ENCODE peak calls at places on chromosomes 2 and 18, in five cellular contexts. J is suprapubic skin, E is coronary artery, M is A549, B is psoas muscle. L is an unnamed sample.

GRCh38 chr18:42078711-42079110 is 123.7 kb downstream of the PIK3C3 start:
- DNase-seq in B (no peak), E (no peak), M (no peak), J (no peak), L (peak)

GRCh38 chr2:240639566-240639965 is 14.3 kb downstream of the GPR35 start:
- DNase-seq in J (peak), E (no peak), B (peak), M (no peak), L (no peak)

GRCh38 chr2:46909771-46910419 is 5.7 kb downstream of the MCFD2 start:
- DNase-seq in J (no peak), E (no peak), M (peak), B (peak), L (peak)

GRCh38 chr2:214311931-214312749 is 98.7 kb upstream of the VWC2L start:
- DNase-seq in J (no peak), B (no peak), M (no peak), E (no peak), L (no peak)

GRCh38 chr18:54390838-54391237 is 33.1 kb downstream of the C18orf54 start:
- DNase-seq in J (no peak), E (no peak), M (no peak), B (no peak), L (no peak)

GRCh38 chr18:5979971-5980457 is 84.7 kb upstream of the TMEM200C start:
- DNase-seq in J (no peak), B (no peak), M (no peak), E (no peak), L (no peak)

GRCh38 chr2:42252464-42252863 is 83.3 kb downstream of the EML4 start:
- DNase-seq in E (no peak), J (no peak), B (no peak), M (no peak), L (no peak)

GRCh38 chr2:1997409-1997808 is 253.1 kb upstream of the PXDN start:
- DNase-seq in J (no peak), E (peak), M (no peak), B (no peak), L (peak)

GRCh38 chr2:215083146-215083545 is 55.3 kb downstream of the ABCA12 start:
- DNase-seq in E (no peak), M (no peak), J (no peak), B (no peak), L (no peak)

GRCh38 chr2:46171996-46172546 is 125.1 kb upstream of the EPAS1 start:
- DNase-seq in B (no peak), M (peak), E (peak), J (no peak), L (no peak)

GRCh38 chr18:55927831-55928230 is 339.8 kb upstream of the TCF4 start:
- DNase-seq in B (no peak), E (no peak), M (no peak), J (no peak), L (peak)

GRCh38 chr18:23856466-23857175 is 157.9 kb upstream of the TTC39C start:
- DNase-seq in J (no peak), M (no peak), E (no peak), B (no peak), L (no peak)

GRCh38 chr2:189669913-189670312 is 4.6 kb upstream of the ANKAR start:
- DNase-seq in M (no peak), B (no peak), E (no peak), J (no peak), L (no peak)

GRCh38 chr2:189673661-189674373 is 653 bp upstream of the ANKAR start:
- DNase-seq in B (no peak), M (no peak), J (no peak), E (no peak), L (no peak)

GRCh38 chr2:189679224-189679623 is 4.8 kb downstream of the ANKAR start:
- DNase-seq in B (no peak), M (no peak), E (no peak), J (no peak), L (no peak)

GRCh38 chr2:189676471-189676870 is 2.0 kb downstream of the ANKAR start:
- DNase-seq in B (no peak), E (no peak), J (no peak), M (no peak), L (peak)

DNA sequence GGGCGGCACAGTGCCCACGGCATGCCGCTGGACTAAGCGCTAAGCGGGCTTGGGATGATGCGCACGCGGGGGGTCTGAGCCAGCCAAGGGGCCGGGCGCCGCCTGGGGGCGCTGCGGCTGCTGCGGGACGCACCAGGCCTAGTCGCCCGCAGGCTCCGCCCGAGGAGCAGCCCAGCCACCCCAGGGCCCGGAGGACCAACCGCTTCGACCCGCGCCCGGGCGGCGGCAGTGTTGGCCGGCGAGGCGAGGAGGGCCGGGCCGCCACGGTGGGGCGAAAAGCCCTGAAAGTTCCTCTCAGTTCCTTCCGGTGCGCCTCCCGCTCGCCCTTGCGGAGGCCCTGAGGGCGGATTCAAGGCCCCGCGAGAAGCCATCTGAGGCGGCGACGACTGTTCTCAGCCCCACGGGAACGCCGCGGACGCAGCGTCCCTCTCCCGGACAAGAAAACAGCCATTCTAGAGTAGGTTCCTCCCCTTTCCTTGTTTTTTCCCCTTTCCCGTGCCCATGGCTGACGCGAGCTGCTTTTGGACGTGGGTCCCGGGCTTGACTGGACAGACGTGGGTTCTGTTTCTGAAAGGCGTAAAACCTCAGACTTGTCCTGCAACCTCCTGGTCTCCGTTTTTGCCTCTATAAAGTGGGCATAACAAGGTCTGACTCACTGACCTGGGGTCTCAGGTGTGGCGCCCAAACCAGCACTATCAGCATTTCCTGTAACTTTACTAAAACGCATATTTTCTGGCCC is at the start of gene ANKAR:
- DNase-seq in B (peak), M (peak), E (peak), J (peak), L (peak)
- TF ChIP-seq CTCF in B (peak), M (peak), E (peak), J (peak), L (peak)

GRCh38 chr2:40758778-40759177 is 306.9 kb upstream of the SLC8A1 start:
- DNase-seq in J (no peak), M (no peak), B (no peak), E (no peak), L (no peak)
- H3K4me3 ChIP-seq in J (no peak), M (no peak), B (no peak), E (no peak), L (no peak)

GRCh38 chr2:213149332-213149875 is 2.0 kb downstream of the IKZF2 start:
- DNase-seq in B (no peak), E (no peak), M (no peak), J (no peak), L (peak)
- TF ChIP-seq CTCF in B (peak), E (no peak), M (no peak), J (no peak), L (no peak)

DNA sequence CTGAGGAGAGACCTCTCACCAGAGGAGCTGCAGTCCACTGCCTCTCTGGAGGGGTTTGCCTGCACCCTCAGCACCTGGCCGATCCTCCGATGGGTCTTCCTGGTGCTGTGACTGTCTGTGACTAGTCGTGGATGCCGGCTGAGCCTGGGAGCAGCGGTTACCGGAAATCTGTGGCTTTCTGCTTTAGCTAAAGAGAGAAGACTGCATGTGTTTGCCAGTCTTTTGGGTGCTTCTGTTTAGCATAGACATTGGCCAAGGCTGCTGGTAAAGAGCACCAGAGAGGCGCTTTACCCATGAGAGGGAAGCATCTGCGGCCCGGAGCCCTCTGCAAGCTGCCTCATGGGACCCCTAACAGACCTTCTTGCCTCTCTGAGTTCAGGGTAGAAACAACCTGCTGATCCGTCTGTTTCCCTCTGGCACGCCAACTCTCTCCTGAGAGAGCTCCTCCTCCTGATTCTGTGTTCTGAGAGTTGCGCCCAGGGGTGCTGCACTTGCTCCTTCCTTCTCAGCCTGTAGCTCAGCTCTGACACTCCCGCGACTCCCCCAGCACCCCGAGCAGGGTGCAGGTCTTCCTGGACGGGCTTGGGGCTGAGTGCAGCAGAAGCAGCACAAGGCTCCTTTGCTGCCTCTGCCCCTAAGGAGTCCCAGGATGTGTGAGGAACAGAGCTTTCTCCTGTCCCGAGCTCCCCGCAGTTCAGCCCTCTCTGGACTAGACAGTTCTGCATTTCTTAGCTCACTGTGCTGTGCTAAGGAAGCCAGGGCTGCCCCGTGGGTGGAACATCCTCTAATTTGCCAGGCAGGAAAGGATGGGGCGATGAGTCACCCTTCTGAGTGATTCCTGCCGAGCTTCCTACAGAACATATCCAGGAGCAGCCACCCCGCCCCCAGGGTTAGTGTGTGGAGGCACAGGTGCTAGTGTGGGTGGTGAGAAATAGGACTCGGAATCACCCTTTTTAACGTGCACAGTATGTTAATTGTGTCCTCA is 203.2 kb downstream of the SH3RF3 start:
- DNase-seq in M (peak), J (peak), B (peak), E (no peak), L (peak)
- H3K4me3 ChIP-seq in M (no peak), J (peak), B (peak), E (peak), L (no peak)

GRCh38 chr18:22332590-22332989 is 85.1 kb downstream of the CTAGE1 start:
- DNase-seq in J (no peak), E (no peak), M (peak), B (no peak), L (no peak)
- TF ChIP-seq CTCF in J (no peak), E (no peak), M (no peak), B (no peak), L (no peak)

DNA sequence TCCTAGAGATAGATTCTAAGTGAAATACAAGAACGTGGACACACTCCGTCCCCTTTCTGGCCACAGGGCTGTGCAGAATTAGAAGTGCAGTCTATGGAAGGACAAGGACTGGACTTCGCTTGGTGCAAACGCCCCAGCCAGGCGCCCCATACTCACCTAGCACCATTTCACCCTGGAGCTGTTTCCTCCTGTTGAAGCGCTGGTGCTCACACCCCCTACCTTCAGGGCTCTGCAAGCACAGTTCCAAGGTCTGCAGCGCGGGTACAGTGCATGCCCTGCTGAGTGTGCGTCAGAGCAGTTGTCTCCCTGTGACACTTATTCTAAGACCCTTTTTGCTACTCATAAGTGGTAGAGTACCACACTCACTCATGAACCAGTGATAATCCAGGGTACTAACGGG is 3.0 kb downstream of the HPCAL1 start:
- DNase-seq in B (no peak), J (no peak), E (no peak), M (peak), L (no peak)
- H3K4me3 ChIP-seq in B (peak), J (no peak), E (no peak), M (no peak), L (no peak)

GRCh38 chr2:85599468-85600234 is 2.8 kb downstream of the TMEM150A start:
- DNase-seq in E (no peak), B (peak), J (no peak), M (no peak), L (no peak)
- TF ChIP-seq CTCF in E (no peak), B (no peak), J (no peak), M (no peak), L (no peak)

DNA sequence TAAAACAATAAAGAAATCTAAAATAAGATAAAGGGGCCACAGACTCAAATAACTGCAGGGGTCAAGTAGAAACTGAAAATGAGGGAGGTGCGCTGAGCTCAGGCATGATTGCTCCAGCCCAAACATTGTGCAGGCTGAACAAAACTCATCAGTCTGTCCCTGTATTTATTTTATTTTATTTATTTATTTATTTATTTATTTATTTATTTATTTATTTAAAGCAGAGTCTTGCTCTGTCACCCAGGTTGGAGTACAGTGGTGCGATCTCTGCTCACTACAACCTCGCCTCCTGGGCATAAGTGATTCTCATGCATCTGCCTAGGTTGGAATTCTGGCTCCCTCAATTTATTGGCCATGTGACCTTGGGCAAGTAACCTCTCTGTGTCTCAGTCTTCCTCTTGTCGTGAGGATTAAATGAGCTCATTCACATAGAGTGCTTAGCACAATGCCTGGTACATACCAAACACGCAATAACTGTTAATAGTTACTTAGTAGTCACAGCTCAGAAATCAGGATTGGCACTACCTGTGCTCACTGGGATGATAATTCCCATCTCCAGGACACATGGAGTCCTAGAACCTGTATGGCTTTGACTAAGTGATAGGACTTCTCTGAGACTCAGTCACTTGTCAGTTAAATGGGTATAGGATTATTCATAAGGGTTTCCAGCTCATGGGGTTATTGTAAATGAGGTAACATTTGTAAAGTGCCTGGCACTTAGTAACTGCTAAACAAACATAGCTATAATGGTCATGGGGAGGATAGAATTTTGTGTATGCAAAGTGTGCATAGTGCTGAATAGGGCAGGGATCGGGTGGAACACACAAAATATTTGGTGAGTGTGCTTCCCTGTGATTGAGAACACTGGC is 6.0 kb downstream of the SPEG start:
- DNase-seq in J (no peak), B (no peak), E (no peak), M (peak), L (no peak)
- H3K4me3 ChIP-seq in J (no peak), B (peak), E (peak), M (peak), L (no peak)

L was measured in astrocyte of the cerebellum.